ENCODE peak calls at places on chromosome 22, in eight cellular contexts. V is upper lobe of right lung, D is PC-3, J is ovary, W is cardiac muscle cell, A is A549, T is hepatocyte, I is HCT116. S is an unnamed sample.

GRCh38 chr22:49586244-49586748 is 241.4 kb downstream of the BRD1 start:
- DNase-seq in V (no peak), D (peak), J (no peak), W (no peak), A (no peak), T (no peak), I (no peak), S (no peak)

GRCh38 chr22:21961886-21962654 is 9.4 kb upstream of the PPM1F start:
- DNase-seq in V (no peak), D (peak), J (no peak), W (peak), A (no peak), T (no peak), I (no peak), S (no peak)

GRCh38 chr22:29700206-29700948 is 19.4 kb upstream of the CABP7 start:
- DNase-seq in V (no peak), D (no peak), J (no peak), W (no peak), A (no peak), T (no peak), I (no peak), S (no peak)

GRCh38 chr22:46237453-46238158 is 12.5 kb downstream of the CDPF1 start:
- DNase-seq in V (no peak), D (no peak), J (no peak), W (no peak), A (no peak), T (no peak), I (no peak), S (no peak)

GRCh38 chr22:50672471-50673230 is at the start of gene SHANK3:
- DNase-seq in V (no peak), D (no peak), J (no peak), W (peak), A (no peak), T (peak), I (no peak), S (no peak)

GRCh38 chr22:48306785-48307570 is 1520.7 kb downstream of the BRD1 start:
- DNase-seq in V (no peak), D (no peak), J (no peak), W (no peak), A (no peak), T (no peak), I (no peak), S (no peak)

GRCh38 chr22:48368975-48369525 is 1458.6 kb downstream of the BRD1 start:
- DNase-seq in V (no peak), D (no peak), J (no peak), W (no peak), A (no peak), T (no peak), I (no peak), S (no peak)

GRCh38 chr22:30250713-30251267 is 4.2 kb upstream of the LIF start:
- DNase-seq in V (no peak), D (peak), J (no peak), W (no peak), A (peak), T (peak), I (no peak), S (peak)

GRCh38 chr22:43825651-43826050 is 13.5 kb upstream of the EFCAB6 start:
- DNase-seq in V (no peak), D (no peak), J (no peak), W (no peak), A (no peak), T (no peak), I (no peak), S (no peak)

GRCh38 chr22:27133951-27134664 is 476.7 kb downstream of the MIAT start:
- DNase-seq in V (no peak), D (peak), J (no peak), W (peak), A (peak), T (peak), I (no peak), S (peak)

GRCh38 chr22:42584364-42584940 is 30.2 kb downstream of the POLDIP3 start:
- DNase-seq in V (no peak), D (no peak), J (no peak), W (no peak), A (no peak), T (no peak), I (no peak), S (no peak)

GRCh38 chr22:46612904-46613605 is 7.1 kb upstream of the GRAMD4 start:
- DNase-seq in V (no peak), D (no peak), J (no peak), W (no peak), A (no peak), T (no peak), I (no peak), S (no peak)

DNA sequence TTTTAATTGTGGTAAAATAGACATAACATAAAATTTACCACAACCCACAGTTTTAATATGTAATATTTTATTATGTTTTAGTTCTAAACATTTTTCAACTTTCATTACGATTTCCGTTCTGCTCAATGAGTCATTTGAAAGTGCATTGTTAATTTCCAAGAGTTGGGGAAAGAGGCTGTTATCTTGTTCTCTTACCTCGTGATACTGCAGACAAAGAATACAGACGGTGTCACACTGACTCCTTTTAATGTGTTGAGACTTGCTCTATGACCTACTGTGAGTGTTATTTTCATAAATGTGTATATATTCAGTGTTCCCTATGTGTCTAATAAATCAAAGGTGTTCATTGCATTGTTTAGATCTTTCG is 10.8 kb upstream of the RAC2 start:
- DNase-seq in V (no peak), D (peak), J (no peak), W (peak), A (no peak), T (no peak), I (no peak), S (peak)
- H3K27ac ChIP-seq in V (no peak), D (no peak), J (no peak), W (no peak), A (no peak), T (no peak), I (no peak), S (peak)

DNA sequence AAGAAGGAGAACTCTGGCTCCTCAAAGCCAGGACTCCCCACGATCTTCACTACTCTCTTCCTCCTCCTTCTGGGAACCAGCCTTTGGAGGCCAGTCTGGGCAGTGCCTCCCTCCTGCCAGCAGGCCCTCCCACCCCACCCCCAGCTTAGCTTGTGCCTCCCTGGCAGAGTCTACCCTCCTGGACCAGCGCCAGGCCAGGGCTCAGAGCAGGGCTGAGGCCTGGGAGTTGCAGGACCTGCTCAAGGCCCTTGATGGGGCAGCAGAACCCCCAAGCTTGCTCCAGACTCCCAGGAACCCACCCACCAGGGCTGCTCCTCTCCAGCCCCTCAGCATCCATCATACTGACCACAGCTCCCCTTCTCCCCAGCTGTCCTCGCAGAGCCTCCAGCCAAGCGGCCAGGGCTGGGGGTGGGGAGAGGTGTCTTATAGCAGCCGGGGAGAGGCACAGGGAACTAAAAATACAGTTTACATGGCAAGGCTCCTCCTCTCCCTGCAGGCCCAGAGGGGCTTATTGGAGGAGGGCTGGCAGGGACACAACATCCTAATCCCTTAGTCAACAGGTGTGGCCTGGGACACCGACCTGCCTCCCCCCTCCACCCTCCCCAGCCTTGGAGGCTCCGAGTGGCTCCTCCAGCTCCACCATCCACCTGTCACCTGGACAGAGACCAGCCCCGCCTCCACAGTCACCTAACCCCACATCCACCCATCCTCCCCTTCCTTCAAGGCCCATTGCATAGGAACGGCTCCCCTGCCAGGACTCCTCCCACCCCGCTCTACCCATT is 5.2 kb upstream of the MB start:
- DNase-seq in V (no peak), D (peak), J (no peak), W (no peak), A (no peak), T (peak), I (no peak), S (no peak)
- H3K27ac ChIP-seq in V (no peak), D (peak), J (no peak), W (peak), A (peak), T (no peak), I (peak), S (no peak)

DNA sequence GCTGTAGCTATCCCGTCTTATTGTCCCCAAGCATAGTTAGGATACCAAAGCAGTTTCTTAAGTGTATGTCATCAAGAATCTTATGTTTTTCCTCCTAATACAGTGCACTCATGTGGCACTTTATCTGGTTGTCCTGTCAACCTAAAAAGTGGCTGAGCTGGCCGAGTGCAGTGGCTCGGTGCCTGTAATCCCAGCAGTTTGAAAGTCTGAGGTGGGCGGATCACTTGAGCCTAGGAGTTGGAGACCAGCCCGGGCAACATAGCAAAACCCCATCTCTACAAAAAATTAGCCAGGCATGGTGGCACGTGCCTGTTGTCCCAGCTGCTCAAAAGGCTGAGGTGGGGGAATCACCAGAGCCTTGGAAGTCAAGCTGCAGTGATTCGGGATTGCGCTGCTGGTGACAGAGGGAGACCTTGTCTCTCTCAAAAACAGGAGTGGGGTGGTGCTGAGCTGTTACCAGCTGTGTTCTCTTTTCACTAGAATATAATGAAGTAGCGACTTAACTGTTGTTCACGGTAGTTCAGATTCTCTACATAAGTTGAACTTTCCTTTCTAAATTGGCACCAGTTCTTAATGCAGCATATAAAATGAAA is 48.1 kb downstream of the EP300 start:
- DNase-seq in V (no peak), D (no peak), J (no peak), W (no peak), A (no peak), T (no peak), I (no peak), S (no peak)
- H3K27ac ChIP-seq in V (no peak), D (no peak), J (no peak), W (peak), A (no peak), T (no peak), I (no peak), S (no peak)

DNA sequence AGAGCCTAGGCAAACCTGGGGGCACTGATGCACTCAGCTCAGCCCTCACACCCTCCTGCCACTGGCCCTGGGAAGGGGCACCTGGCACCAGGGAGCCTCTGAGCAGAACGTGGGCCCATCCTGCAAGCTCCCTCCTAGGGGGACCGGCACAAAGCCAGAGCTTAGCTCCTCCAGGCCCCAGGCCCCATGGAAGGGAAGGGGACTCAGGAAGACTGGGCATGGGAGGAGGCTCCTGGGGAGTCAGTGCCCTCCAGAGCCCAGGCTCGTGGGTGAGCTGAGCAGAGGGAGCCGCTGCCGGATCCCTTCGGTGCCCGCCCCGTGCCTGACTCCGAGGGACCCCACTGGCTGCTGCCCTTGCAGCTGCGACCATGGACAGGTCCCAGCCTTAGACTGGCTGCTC is 28.5 kb downstream of the ADA2 start:
- DNase-seq in V (no peak), D (no peak), J (no peak), W (no peak), A (no peak), T (no peak), I (no peak), S (no peak)
- H3K27ac ChIP-seq in V (no peak), D (no peak), J (no peak), W (no peak), A (no peak), T (no peak), I (no peak), S (no peak)

GRCh38 chr22:39152024-39152510 is 413 bp downstream of the CBX7 start:
- DNase-seq in V (no peak), D (no peak), J (no peak), W (no peak), A (no peak), T (no peak), I (no peak), S (no peak)
- H3K27ac ChIP-seq in V (peak), D (no peak), J (peak), W (no peak), A (peak), T (peak), I (peak), S (no peak)

DNA sequence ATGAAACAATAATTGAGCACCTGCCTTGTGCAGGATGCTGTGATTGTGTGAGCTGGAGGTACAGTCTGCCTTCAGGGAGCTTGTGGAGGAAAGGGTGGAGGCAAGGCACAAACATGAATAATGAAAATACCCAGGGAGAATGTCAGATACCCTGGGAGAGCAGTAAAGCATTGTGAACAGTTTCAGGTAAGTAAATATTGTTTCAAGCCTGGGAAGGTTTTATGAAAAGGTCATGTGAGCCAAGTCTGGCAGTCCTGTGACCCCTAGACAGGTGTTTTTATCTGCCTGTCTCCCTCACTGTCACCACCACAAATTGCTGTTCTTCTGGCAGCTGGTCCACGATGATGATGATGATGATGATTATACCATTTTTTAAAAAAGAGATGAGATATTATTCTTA is 32.0 kb downstream of the SPECC1L start:
- DNase-seq in V (no peak), D (no peak), J (no peak), W (no peak), A (no peak), T (peak), I (no peak), S (no peak)
- H3K27ac ChIP-seq in V (peak), D (peak), J (no peak), W (peak), A (no peak), T (peak), I (peak), S (peak)

S was measured in epithelial cell of prostate.